ENCODE peak calls at places on chromosome 4, in ten cellular contexts. R, S, M, H, Y, X, U, N, E and W are unnamed samples.

GRCh38 chr4:183659919-183660318 is 826 bp downstream of the TRAPPC11 start:
- DNase-seq in X (no peak), H (no peak), N (no peak), S (no peak), R (no peak), U (peak; percentile 9), Y (no peak), E (no peak), M (no peak), W (no peak)

GRCh38 chr4:178414042-178414441 is 971.8 kb upstream of the AGA start:
- DNase-seq in X (no peak), M (no peak), Y (no peak), U (no peak), E (no peak), H (no peak), R (no peak), N (no peak), S (no peak), W (no peak)

GRCh38 chr4:184347251-184348239 is 126.8 kb downstream of the IRF2 start:
- DNase-seq in X (no peak), M (no peak), E (no peak), H (peak; percentile 60), Y (peak; percentile 45), R (peak; percentile 37), S (no peak), N (peak; percentile 58), U (peak; percentile 74), W (peak; percentile 75)

GRCh38 chr4:87005690-87006461 is 71.1 kb downstream of the AFF1 start:
- DNase-seq in M (no peak), Y (no peak), N (no peak), R (no peak), S (no peak), X (no peak), E (no peak), H (no peak), U (no peak), W (no peak)

GRCh38 chr4:100084892-100085291 is 105.4 kb downstream of the DDIT4L start:
- DNase-seq in S (no peak), N (no peak), X (no peak), Y (no peak), M (no peak), R (no peak), H (no peak), E (no peak), U (no peak), W (no peak)

GRCh38 chr4:189062047-189062820 is 878.4 kb upstream of the FRG1 start:
- DNase-seq in Y (no peak), X (no peak), R (no peak), S (no peak), M (no peak), U (no peak), H (no peak), E (no peak), N (no peak), W (no peak)

GRCh38 chr4:94533405-94534223 is 81.9 kb downstream of the PDLIM5 start:
- DNase-seq in R (no peak), X (no peak), S (no peak), M (no peak), E (no peak), U (no peak), Y (no peak), N (no peak), H (no peak), W (no peak)

GRCh38 chr4:183118585-183118984 is 19.5 kb downstream of the WWC2 start:
- DNase-seq in M (no peak), Y (no peak), N (no peak), R (no peak), H (peak; percentile 86), E (no peak), U (peak; percentile 98), X (no peak), S (no peak), W (no peak)

GRCh38 chr4:144666539-144667175 is 20.7 kb downstream of the HHIP start:
- DNase-seq in R (no peak), X (no peak), S (no peak), U (peak; percentile 87), Y (no peak), N (no peak), E (no peak), M (no peak), H (peak; percentile 49), W (no peak)

GRCh38 chr4:663438-664428 is 10.3 kb downstream of the ATP5ME start:
- DNase-seq in S (no peak), N (no peak), X (no peak), U (no peak), H (peak; percentile 34), R (peak; percentile 54), Y (peak; percentile 32), M (peak; percentile 82), E (peak; percentile 71), W (no peak)

GRCh38 chr4:915595-915994 is 16.5 kb downstream of the GAK start:
- DNase-seq in R (no peak), S (no peak), X (no peak), N (no peak), U (no peak), H (peak; percentile 32), E (no peak), M (no peak), Y (no peak), W (no peak)

GRCh38 chr4:185304944-185305690 is 90.6 kb downstream of the LRP2BP start:
- DNase-seq in S (no peak), X (no peak), Y (no peak), R (no peak), M (no peak), N (peak; percentile 13), E (no peak), H (peak; percentile 25), U (peak; percentile 39), W (no peak)

GRCh38 chr4:148954011-148954749 is 512.0 kb upstream of the NR3C2 start:
- DNase-seq in H (no peak), X (no peak), M (no peak), Y (no peak), U (no peak), E (no peak), N (no peak), R (no peak), S (no peak), W (no peak)

GRCh38 chr4:184448828-184449227 is 25.5 kb downstream of the IRF2 start:
- DNase-seq in E (no peak), H (peak; percentile 83), X (no peak), S (peak; percentile 68), M (no peak), U (peak; percentile 62), Y (peak; percentile 18), N (peak; percentile 80), R (peak; percentile 52), W (peak; percentile 66)

GRCh38 chr4:186724861-186725419 is 1.3 kb upstream of the FAT1 start:
- DNase-seq in X (no peak), R (no peak), M (no peak), E (no peak), S (no peak), H (peak; percentile 46), Y (peak; percentile 25), N (no peak), U (peak; percentile 50), W (no peak)
- H3K9me3 ChIP-seq in X (no peaks in the 10 kb centered on the region), R (peaks cover 8% of the 10 kb centered on the region), M (no peaks in the 10 kb centered on the region), E (no peaks in the 10 kb centered on the region), S (no peaks in the 10 kb centered on the region), H (no peaks in the 10 kb centered on the region), Y (no peaks in the 10 kb centered on the region), N (peaks cover 6% of the 10 kb centered on the region), U (no peaks in the 10 kb centered on the region), W (peaks cover 4% of the 10 kb centered on the region)

DNA sequence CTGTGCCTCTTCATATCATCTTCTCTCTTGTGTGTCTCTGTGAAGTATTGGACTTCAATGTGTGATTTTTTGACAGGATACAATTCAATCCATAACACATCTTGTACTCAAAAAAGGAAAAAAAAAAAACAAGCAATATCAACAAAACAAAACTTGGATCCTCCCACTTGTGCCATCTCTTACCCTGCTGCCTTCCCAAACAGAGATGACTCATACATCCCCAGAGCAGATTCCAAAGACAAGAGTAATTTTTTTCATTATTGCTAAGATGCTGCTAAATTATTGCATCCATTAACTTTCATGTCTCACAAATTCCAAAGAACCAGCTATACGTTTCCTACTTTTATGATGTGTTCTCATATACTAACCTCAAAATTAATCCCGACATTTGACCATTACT is 479.2 kb downstream of the GBA3 start:
- DNase-seq in X (no peak), S (no peak), E (no peak), M (no peak), U (peak; percentile 33), R (no peak), Y (no peak), H (no peak), N (no peak), W (no peak)
- H3K4me3 ChIP-seq in X (no peak overlapping the region), S (no peak overlapping the region), E (no peak overlapping the region), M (no peak overlapping the region), U (no peak overlapping the region), R (no peak overlapping the region), Y (no peak overlapping the region), H (no peak overlapping the region), N (no peak overlapping the region), W (no peak overlapping the region)

GRCh38 chr4:29549308-29549707 is 1170.9 kb upstream of the PCDH7 start:
- DNase-seq in Y (no peak), S (no peak), N (no peak), E (no peak), X (no peak), R (no peak), H (no peak), U (peak; percentile 7), M (no peak), W (no peak)

GRCh38 chr4:29553842-29554241 is 1166.3 kb upstream of the PCDH7 start:
- DNase-seq in X (no peak), U (peak; percentile 20), M (no peak), Y (no peak), H (no peak), N (no peak), E (no peak), R (no peak), S (no peak), W (no peak)

DNA sequence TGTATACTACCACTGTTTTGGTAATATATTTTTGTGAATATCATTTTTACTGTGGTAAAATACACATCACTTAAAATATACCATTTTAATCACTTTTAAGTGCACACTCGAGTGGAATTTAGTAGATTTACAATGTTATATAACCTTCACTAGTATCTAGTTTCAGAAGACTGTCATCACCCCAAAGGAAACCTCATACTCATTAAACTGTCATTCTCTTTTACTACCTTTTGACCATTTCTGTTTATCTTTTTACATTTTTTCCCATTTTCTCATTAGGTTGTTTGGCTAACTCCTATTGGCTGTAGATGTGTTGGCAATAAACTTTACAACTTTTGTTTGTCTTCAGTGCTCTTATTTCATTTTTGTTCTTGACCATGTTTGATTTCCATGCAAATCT is 1168.4 kb upstream of the PCDH7 start:
- DNase-seq in R (no peak), U (no peak), H (no peak), M (no peak), S (no peak), X (no peak), E (no peak), Y (no peak), N (no peak), W (no peak)
- H3K9me3 ChIP-seq in R (no peaks in the 10 kb centered on the region), U (no peaks in the 10 kb centered on the region), H (no peaks in the 10 kb centered on the region), M (no peaks in the 10 kb centered on the region), S (no peaks in the 10 kb centered on the region), X (no peaks in the 10 kb centered on the region), E (no peaks in the 10 kb centered on the region), Y (no peaks in the 10 kb centered on the region), N (no peaks in the 10 kb centered on the region), W (no peaks in the 10 kb centered on the region)

DNA sequence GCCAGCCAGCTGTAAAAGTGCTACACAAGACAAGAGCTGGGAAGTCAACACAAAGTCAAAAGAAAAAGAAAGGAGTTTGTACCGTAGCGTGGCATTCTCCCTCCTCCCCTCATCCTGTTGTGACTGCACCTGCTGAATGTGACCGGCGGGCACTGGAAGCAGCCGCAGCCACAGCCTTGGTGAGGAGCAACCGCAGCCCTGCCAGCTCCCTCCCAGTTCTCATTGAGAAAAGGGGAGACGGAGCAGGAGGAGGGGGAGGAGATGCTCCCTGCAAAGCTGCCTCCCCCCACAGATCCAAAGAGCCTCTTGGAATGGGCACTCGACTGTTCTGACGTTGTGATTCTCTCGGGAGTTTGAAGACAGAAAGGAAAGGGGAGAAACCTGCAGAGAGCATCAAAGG is 429.9 kb downstream of the MAPK10 start:
- DNase-seq in Y (peak; percentile 49), N (no peak), X (no peak), E (no peak), R (no peak), M (no peak), H (no peak), U (no peak), S (no peak), W (no peak)
- H3K4me3 ChIP-seq in Y (no peak overlapping the region), N (no peak overlapping the region), X (peak overlapping the region; percentile 41), E (no peak overlapping the region), R (peak overlapping the region; percentile 40), M (no peak overlapping the region), H (no peak overlapping the region), U (no peak overlapping the region), S (no peak overlapping the region), W (no peak overlapping the region)